ENCODE peak calls at places on chromosomes 5 and 9, in eight cellular contexts. W is psoas muscle, Y is PC-9, O is breast epithelium, A is prostate gland, R is fibroblast of lung, Q is OCI-LY7, L is neural progenitor cell. B is an unnamed sample.

GRCh38 chr5:133828727-133829126 is 139.7 kb downstream of the C5orf15 start:
- DNase-seq in W (no peak), Y (no peak), O (no peak), A (no peak), R (no peak), Q (no peak), L (no peak), B (no peak)

GRCh38 chr5:54159153-54159836 is 151.1 kb downstream of the ARL15 start:
- DNase-seq in W (no peak), Y (no peak), O (no peak), A (no peak), R (peak; percentile 25), Q (peak; percentile 29), L (peak; percentile 26), B (no peak)

GRCh38 chr9:9912459-9912858 is 700.3 kb downstream of the PTPRD start:
- DNase-seq in W (no peak), Y (no peak), O (no peak), A (no peak), R (no peak), Q (peak; percentile 46), L (peak; percentile 7), B (no peak)

GRCh38 chr9:37939575-37940095 is 35.7 kb upstream of the SLC25A51 start:
- DNase-seq in W (no peak), Y (no peak), O (no peak), A (no peak), R (no peak), Q (no peak), L (no peak), B (no peak)

GRCh38 chr5:97191893-97192292 is 8.8 kb upstream of the RIOK2 start:
- DNase-seq in W (no peak), Y (no peak), O (no peak), A (no peak), R (no peak), Q (no peak), L (no peak), B (no peak)

GRCh38 chr5:92518318-92518913 is 1062.6 kb downstream of the NR2F1-AS1 start:
- DNase-seq in W (no peak), Y (no peak), O (no peak), A (no peak), R (peak; percentile 59), Q (peak; percentile 1), L (peak; percentile 46), B (no peak)

GRCh38 chr5:138188632-138189031 is 9.7 kb downstream of the KIF20A start:
- DNase-seq in W (no peak), Y (no peak), O (no peak), A (no peak), R (no peak), Q (no peak), L (no peak), B (no peak)

GRCh38 chr9:116331241-116331640 is 177.7 kb downstream of the PAPPA start:
- DNase-seq in W (no peak), Y (no peak), O (no peak), A (no peak), R (no peak), Q (no peak), L (peak; percentile 45), B (no peak)

GRCh38 chr5:38997579-38997978 is 76.6 kb downstream of the RICTOR start:
- DNase-seq in W (no peak), Y (no peak), O (no peak), A (no peak), R (no peak), Q (no peak), L (peak; percentile 16), B (no peak)

GRCh38 chr5:113034182-113034773 is 57.7 kb downstream of the DCP2 start:
- DNase-seq in W (no peak), Y (no peak), O (no peak), A (no peak), R (peak; percentile 99), Q (no peak), L (peak; percentile 61), B (no peak)

GRCh38 chr5:171288066-171288465 is 21.0 kb upstream of the TLX3 start:
- DNase-seq in W (no peak), Y (no peak), O (no peak), A (no peak), R (peak; percentile 69), Q (no peak), L (no peak), B (no peak)

GRCh38 chr9:116549061-116549664 is 137.9 kb upstream of the TRIM32 start:
- DNase-seq in W (peak; percentile 90), Y (peak; percentile 94), O (peak; percentile 72), A (no peak), R (peak; percentile 94), Q (no peak), L (no peak), B (peak; percentile 94)

GRCh38 chr5:20294696-20295095 is 306.7 kb upstream of the CDH18 start:
- DNase-seq in W (no peak), Y (no peak), O (no peak), A (no peak), R (no peak), Q (no peak), L (no peak), B (no peak)

GRCh38 chr5:124570285-124571035 is 176.0 kb downstream of the ZNF608 start:
- DNase-seq in W (no peak), Y (no peak), O (no peak), A (no peak), R (no peak), Q (no peak), L (no peak), B (no peak)

GRCh38 chr5:36357391-36357790 is 55.7 kb upstream of the RANBP3L start:
- DNase-seq in W (no peak), Y (no peak), O (no peak), A (no peak), R (peak; percentile 97), Q (no peak), L (no peak), B (no peak)

GRCh38 chr5:138466900-138467710 is 1.8 kb downstream of the EGR1 start:
- DNase-seq in W (no peak), Y (peak; percentile 31), O (peak; percentile 31), A (no peak), R (peak; percentile 25), Q (no peak), L (no peak), B (peak; percentile 63)

GRCh38 chr9:4548796-4549725 is 58.8 kb downstream of the SLC1A1 start:
- DNase-seq in W (peak; percentile 14), Y (no peak), O (no peak), A (no peak), R (no peak), Q (peak; percentile 6), L (peak; percentile 76), B (no peak)
- TF ChIP-seq CTCF in W (no peak), Y (peak; percentile 14), O (no peak), A (no peak), R (no peak), Q (peak; percentile 63), L (peak; percentile 76), B (no peak)

GRCh38 chr9:94916956-94917355 is 190.5 kb downstream of the AOPEP start:
- DNase-seq in W (no peak), Y (peak; percentile 94), O (no peak), A (peak; percentile 52), R (no peak), Q (no peak), L (no peak), B (no peak)
- H3K27ac ChIP-seq in W (no peak overlapping the region), Y (peak overlapping the region; percentile 97), O (no peak overlapping the region), A (peak overlapping the region; percentile 58), R (no peak overlapping the region), Q (no peak overlapping the region), L (no peak overlapping the region), B (no peak overlapping the region)

GRCh38 chr5:179794575-179794974 is 789 bp downstream of the LTC4S start:
- DNase-seq in W (no peak), Y (no peak), O (no peak), A (no peak), R (no peak), Q (no peak), L (no peak), B (no peak)

GRCh38 chr5:179795863-179796833 is 2.4 kb downstream of the LTC4S start:
- DNase-seq in W (peak; percentile 86), Y (peak; percentile 66), O (peak; percentile 76), A (peak; percentile 81), R (peak; percentile 79), Q (peak; percentile 83), L (peak; percentile 91), B (peak; percentile 78)

GRCh38 chr5:179794171-179794570 is 385 bp downstream of the LTC4S start:
- DNase-seq in W (no peak), Y (no peak), O (no peak), A (no peak), R (no peak), Q (no peak), L (no peak), B (no peak)

GRCh38 chr5:179793470-179794139 is at the start of gene LTC4S:
- DNase-seq in W (peak; percentile 80), Y (no peak), O (peak; percentile 85), A (peak; percentile 67), R (peak; percentile 73), Q (peak; percentile 26), L (no peak), B (peak; percentile 88)

DNA sequence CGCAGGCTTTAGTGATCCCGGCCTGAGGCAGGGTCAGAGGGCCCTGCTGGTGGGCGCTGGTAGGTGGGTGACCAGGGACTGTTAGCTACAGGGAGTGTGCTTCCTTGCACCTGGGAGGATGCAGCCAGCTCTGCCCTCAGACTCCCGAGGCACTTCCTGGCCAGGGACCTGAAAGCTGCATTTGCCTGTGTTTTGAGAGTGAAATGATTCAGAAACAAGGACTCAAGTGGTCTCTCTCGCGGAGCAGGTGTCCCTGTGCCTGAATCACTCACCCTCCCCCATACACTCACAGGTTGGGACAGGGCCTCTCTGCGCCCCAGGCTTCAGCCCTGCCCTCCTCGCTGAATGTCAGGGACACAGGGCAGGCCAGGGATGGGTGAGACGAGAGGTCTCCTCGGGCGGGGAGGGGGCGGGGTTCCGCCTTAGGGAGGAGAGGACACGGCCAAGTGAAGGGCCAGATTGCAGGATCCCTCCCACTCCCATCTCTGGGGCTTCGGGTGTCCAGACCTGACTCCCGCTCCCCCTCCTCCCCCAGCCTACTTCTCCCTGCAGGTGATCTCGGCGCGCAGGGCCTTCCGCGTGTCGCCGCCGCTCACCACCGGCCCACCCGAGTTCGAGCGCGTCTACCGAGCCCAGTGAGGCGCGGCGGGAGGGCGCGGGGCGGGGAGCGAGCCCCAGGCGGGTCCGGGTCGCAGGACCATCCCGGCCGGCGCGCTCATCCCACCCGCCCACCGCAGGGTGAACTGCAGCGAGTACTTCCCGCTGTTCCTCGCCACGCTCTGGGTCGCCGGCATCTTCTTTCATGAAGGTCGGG is 1.5 kb downstream of the LTC4S start:
- DNase-seq in W (no peak), Y (peak; percentile 65), O (no peak), A (no peak), R (no peak), Q (peak; percentile 68), L (peak; percentile 54), B (no peak)
- H3K4me3 ChIP-seq in W (peak overlapping the region; percentile 74), Y (peak overlapping the region; percentile 86), O (peak overlapping the region; percentile 58), A (peak overlapping the region; percentile 57), R (peak overlapping the region; percentile 61), Q (peak overlapping the region; percentile 70), L (peak overlapping the region; percentile 67), B (peak overlapping the region; percentile 54)

DNA sequence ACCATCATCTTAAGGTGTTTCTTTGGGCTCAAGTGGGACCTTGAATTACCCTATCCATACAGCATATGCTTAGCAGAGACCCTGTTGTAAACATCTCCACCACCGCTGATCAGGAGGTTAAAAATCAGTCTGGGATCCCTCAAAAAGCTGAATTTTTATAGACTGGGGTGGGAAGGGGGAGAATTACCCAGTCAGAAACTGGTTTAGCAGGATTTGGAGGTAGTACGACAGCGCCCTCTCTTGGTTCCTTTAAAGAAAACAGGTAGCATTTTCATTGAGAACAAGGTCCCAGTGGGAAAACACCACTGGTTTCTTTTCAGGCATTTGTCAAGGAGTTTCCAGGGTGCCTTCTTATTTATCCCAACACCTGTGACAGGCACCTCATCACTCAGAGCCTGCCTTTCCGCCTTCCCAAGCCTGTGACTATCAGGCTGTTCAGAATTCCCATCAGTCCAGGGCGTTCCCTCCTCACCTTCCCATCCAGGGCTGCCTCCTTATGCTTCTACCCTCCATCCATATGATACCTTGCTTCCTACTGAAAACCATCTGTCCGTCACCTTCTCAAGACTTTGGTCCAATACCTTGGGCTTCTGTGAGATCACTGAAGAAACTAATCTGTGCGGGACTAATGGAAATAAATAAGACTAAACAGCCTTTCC is 203.8 kb upstream of the RAI14 start:
- DNase-seq in W (no peak), Y (no peak), O (no peak), A (no peak), R (peak; percentile 11), Q (no peak), L (peak; percentile 64), B (no peak)
- TF ChIP-seq CTCF in W (no peak), Y (peak; percentile 82), O (no peak), A (peak; percentile 55), R (peak; percentile 27), Q (peak; percentile 14), L (peak; percentile 81), B (no peak)